ENCODE peak calls at places on chromosome X, in ten cellular contexts. O is aorta; K is hepatocyte; M is colonic mucosa; I is psoas muscle; D is uterus; W is CD8-positive, alpha-beta memory T cell; Y is pancreas; P is IMR-90; S is A549. V is an unnamed sample. For H3K9me3 and H3K4me1, the result is how much of the 10 kb centered on the place peaks cover.

GRCh38 chrX:39950035-39950688 is 147.6 kb downstream of the BCOR start:
- DNase-seq in O (no peak), K (no peak), M (no peak), I (no peak), D (no peak), W (no peak), Y (no peak), P (peak), S (no peak), V (peak)

GRCh38 chrX:57286507-57287251 is at the start of gene FAAH2:
- DNase-seq in O (no peak), K (peak), M (peak), I (peak), D (no peak), W (peak), Y (peak), P (no peak), S (peak), V (no peak)

GRCh38 chrX:55279832-55280231 is 15.1 kb upstream of the PAGE3 start:
- DNase-seq in O (no peak), K (no peak), M (no peak), I (no peak), D (no peak), W (no peak), Y (no peak), P (no peak), S (no peak), V (no peak)

GRCh38 chrX:18884916-18885315 is 99.0 kb downstream of the PHKA2 start:
- DNase-seq in O (peak), K (peak), M (no peak), I (no peak), D (no peak), W (no peak), Y (no peak), P (peak), S (no peak), V (no peak)

GRCh38 chrX:10726647-10727046 is 106.3 kb upstream of the MID1 start:
- DNase-seq in O (no peak), K (no peak), M (no peak), I (no peak), D (no peak), W (no peak), Y (no peak), P (peak), S (no peak), V (peak)

GRCh38 chrX:104432321-104432720 is 133.7 kb upstream of the IL1RAPL2 start:
- DNase-seq in O (no peak), K (peak), M (peak), I (no peak), D (no peak), W (no peak), Y (no peak), P (no peak), S (no peak), V (no peak)

GRCh38 chrX:119481218-119481875 is 13.1 kb downstream of the SLC25A5 start:
- DNase-seq in O (peak), K (no peak), M (no peak), I (no peak), D (no peak), W (no peak), Y (peak), P (no peak), S (no peak), V (no peak)

GRCh38 chrX:150255441-150256296 is 107.4 kb upstream of the MAMLD1 start:
- DNase-seq in O (no peak), K (no peak), M (no peak), I (no peak), D (no peak), W (no peak), Y (no peak), P (no peak), S (no peak), V (no peak)

GRCh38 chrX:133742602-133743305 is 242.6 kb downstream of the GPC3 start:
- DNase-seq in O (no peak), K (no peak), M (no peak), I (no peak), D (no peak), W (no peak), Y (no peak), P (no peak), S (no peak), V (no peak)

GRCh38 chrX:124211312-124211942 is 121.0 kb upstream of the TEX13D start:
- DNase-seq in O (no peak), K (peak), M (no peak), I (no peak), D (no peak), W (peak), Y (no peak), P (peak), S (peak), V (peak)

GRCh38 chrX:118550792-118551191 is 55.2 kb downstream of the DOCK11 start:
- DNase-seq in O (no peak), K (no peak), M (no peak), I (no peak), D (no peak), W (no peak), Y (no peak), P (peak), S (no peak), V (no peak)

GRCh38 chrX:74526786-74527185 is 87.6 kb downstream of the RLIM start:
- DNase-seq in O (no peak), K (peak), M (no peak), I (no peak), D (no peak), W (no peak), Y (no peak), P (no peak), S (no peak), V (no peak)

GRCh38 chrX:70139736-70140135 is 6.5 kb downstream of the IGBP1 start:
- DNase-seq in O (no peak), K (no peak), M (no peak), I (no peak), D (no peak), W (no peak), Y (no peak), P (no peak), S (no peak), V (no peak)

GRCh38 chrX:103220511-103221406 is 5.9 kb downstream of the BEX4 start:
- DNase-seq in O (no peak), K (no peak), M (no peak), I (no peak), D (no peak), W (no peak), Y (peak), P (no peak), S (no peak), V (no peak)

GRCh38 chrX:103878466-103879151 is 46.6 kb upstream of the RAB9B start:
- DNase-seq in O (no peak), K (peak), M (no peak), I (no peak), D (no peak), W (no peak), Y (no peak), P (peak), S (no peak), V (peak)

GRCh38 chrX:42778096-42778495 is at the start of gene PPP1R2C:
- DNase-seq in O (no peak), K (no peak), M (no peak), I (peak), D (no peak), W (no peak), Y (no peak), P (no peak), S (no peak), V (no peak)

GRCh38 chrX:4570141-4570540 is 856.7 kb upstream of the PRKX start:
- DNase-seq in O (no peak), K (peak), M (no peak), I (no peak), D (no peak), W (no peak), Y (no peak), P (no peak), S (no peak), V (no peak)

GRCh38 chrX:15349046-15349445 is 13.7 kb upstream of the PIGA start:
- DNase-seq in O (no peak), K (peak), M (peak), I (no peak), D (no peak), W (no peak), Y (peak), P (peak), S (peak), V (peak)

GRCh38 chrX:154466907-154467306 is 8.8 kb downstream of the PLXNA3 start:
- DNase-seq in O (no peak), K (no peak), M (no peak), I (no peak), D (no peak), W (no peak), Y (no peak), P (no peak), S (no peak), V (no peak)

GRCh38 chrX:79366888-79367749 is at the start of gene ITM2A:
- DNase-seq in O (peak), K (peak), M (peak), I (peak), D (peak), W (peak), Y (peak), P (no peak), S (no peak), V (no peak)

GRCh38 chrX:13449441-13449840 is 120.0 kb upstream of the EGFL6 start:
- DNase-seq in O (no peak), K (no peak), M (no peak), I (no peak), D (no peak), W (no peak), Y (no peak), P (no peak), S (no peak), V (no peak)

GRCh38 chrX:100316987-100317386 is 93.1 kb downstream of the PCDH19 start:
- DNase-seq in O (no peak), K (no peak), M (no peak), I (no peak), D (no peak), W (no peak), Y (no peak), P (no peak), S (no peak), V (no peak)

GRCh38 chrX:120446503-120446902 is 22.6 kb downstream of the LAMP2 start:
- DNase-seq in O (no peak), K (no peak), M (no peak), I (no peak), D (no peak), W (no peak), Y (no peak), P (peak), S (no peak), V (peak)

GRCh38 chrX:9148626-9149385 is 114.9 kb upstream of the FAM9B start:
- DNase-seq in O (no peak), K (no peak), M (no peak), I (no peak), D (no peak), W (no peak), Y (no peak), P (peak), S (no peak), V (peak)

GRCh38 chrX:53073115-53073581 is 9.0 kb upstream of the TSPYL2 start:
- DNase-seq in O (no peak), K (no peak), M (no peak), I (no peak), D (no peak), W (no peak), Y (no peak), P (no peak), S (no peak), V (no peak)

GRCh38 chrX:865422-865821 is 234.8 kb downstream of the SHOX start:
- DNase-seq in O (no peak), K (no peak), M (no peak), I (no peak), D (no peak), W (no peak), Y (no peak), P (no peak), S (no peak), V (no peak)

GRCh38 chrX:137547291-137547690 is 18.6 kb upstream of the ZIC3 start:
- DNase-seq in O (no peak), K (no peak), M (no peak), I (no peak), D (no peak), W (no peak), Y (no peak), P (no peak), S (no peak), V (no peak)

GRCh38 chrX:39900788-39901170 is 197.0 kb downstream of the BCOR start:
- DNase-seq in O (no peak), K (no peak), M (no peak), I (no peak), D (no peak), W (no peak), Y (no peak), P (no peak), S (no peak), V (no peak)

GRCh38 chrX:10620121-10620699 is at the start of gene MID1:
- DNase-seq in O (peak), K (peak), M (peak), I (peak), D (peak), W (no peak), Y (peak), P (peak), S (peak), V (peak)

GRCh38 chrX:9788908-9789307 is 2.7 kb downstream of the SHROOM2 start:
- DNase-seq in O (no peak), K (peak), M (no peak), I (no peak), D (no peak), W (no peak), Y (peak), P (peak), S (no peak), V (no peak)

GRCh38 chrX:155544886-155545285 is 67.9 kb downstream of the TMLHE start:
- DNase-seq in O (no peak), K (peak), M (no peak), I (no peak), D (no peak), W (no peak), Y (no peak), P (no peak), S (no peak), V (peak)

GRCh38 chrX:81586091-81586490 is 384.2 kb downstream of the SH3BGRL start:
- DNase-seq in O (no peak), K (no peak), M (no peak), I (no peak), D (no peak), W (no peak), Y (no peak), P (no peak), S (no peak), V (no peak)

GRCh38 chrX:135982860-135983259 is 2.4 kb upstream of the SLC9A6 start:
- DNase-seq in O (no peak), K (no peak), M (no peak), I (no peak), D (no peak), W (no peak), Y (no peak), P (peak), S (no peak), V (no peak)

GRCh38 chrX:39848900-39849299 is 248.9 kb downstream of the BCOR start:
- DNase-seq in O (no peak), K (no peak), M (no peak), I (no peak), D (no peak), W (no peak), Y (no peak), P (peak), S (no peak), V (peak)

GRCh38 chrX:101452051-101452450 is 33.2 kb upstream of the ARMCX4 start:
- DNase-seq in O (no peak), K (no peak), M (no peak), I (no peak), D (no peak), W (no peak), Y (no peak), P (no peak), S (no peak), V (peak)

GRCh38 chrX:134623293-134624045 is 34.8 kb downstream of the PLAC1 start:
- DNase-seq in O (no peak), K (no peak), M (no peak), I (no peak), D (no peak), W (no peak), Y (no peak), P (peak), S (no peak), V (no peak)

GRCh38 chrX:50787099-50787498 is 26.9 kb downstream of the SHROOM4 start:
- DNase-seq in O (no peak), K (no peak), M (no peak), I (no peak), D (no peak), W (no peak), Y (no peak), P (no peak), S (no peak), V (no peak)
- H3K9me3 ChIP-seq in O (under half), K (under half), M (under half), I (under half), D (under half), W (under half), Y (under half), P (under half), S (under half), V (under half)

GRCh38 chrX:44873415-44874270 is 655 bp downstream of the KDM6A start:
- DNase-seq in O (peak), K (peak), M (peak), I (peak), D (peak), W (peak), Y (peak), P (peak), S (no peak), V (peak)

GRCh38 chrX:44876767-44877166 is 3.8 kb downstream of the KDM6A start:
- DNase-seq in O (no peak), K (no peak), M (no peak), I (no peak), D (no peak), W (no peak), Y (no peak), P (no peak), S (no peak), V (no peak)

GRCh38 chrX:44874481-44875184 is 1.6 kb downstream of the KDM6A start:
- DNase-seq in O (no peak), K (peak), M (peak), I (no peak), D (no peak), W (peak), Y (peak), P (peak), S (peak), V (peak)

GRCh38 chrX:44876076-44876475 is 3.1 kb downstream of the KDM6A start:
- DNase-seq in O (no peak), K (no peak), M (no peak), I (no peak), D (no peak), W (no peak), Y (no peak), P (peak), S (no peak), V (no peak)

GRCh38 chrX:44875185-44875489 is 2.1 kb downstream of the KDM6A start:
- DNase-seq in O (no peak), K (no peak), M (no peak), I (no peak), D (no peak), W (no peak), Y (no peak), P (no peak), S (no peak), V (no peak)
- H3K27ac ChIP-seq in O (no peak), K (no peak), M (peak), I (peak), D (peak), W (peak), Y (peak), P (no peak), S (peak), V (no peak)

DNA sequence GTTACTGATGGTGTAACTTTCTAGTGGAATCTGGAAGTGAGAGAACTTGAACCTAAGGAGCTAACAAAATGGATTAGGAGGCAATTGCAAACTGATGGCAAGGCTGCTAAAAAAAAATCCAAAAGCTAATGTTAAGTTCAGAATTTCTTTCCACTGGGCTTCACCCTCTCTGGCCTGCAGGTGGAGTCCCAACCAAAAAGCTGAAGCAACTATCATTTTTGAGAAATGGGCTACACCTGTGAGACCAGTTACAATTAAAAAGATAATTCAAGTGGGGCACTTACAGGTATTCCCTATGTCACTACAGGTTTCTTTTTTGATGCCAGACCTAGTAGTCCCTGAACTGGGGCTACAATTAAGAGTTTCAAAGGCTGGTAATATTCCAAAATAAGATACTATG is 142.1 kb upstream of the FTHL17 start:
- DNase-seq in O (no peak), K (peak), M (no peak), I (no peak), D (no peak), W (no peak), Y (no peak), P (peak), S (no peak), V (no peak)
- H3K4me1 ChIP-seq in O (under half), K (under half), M (under half), I (under half), D (under half), W (under half), Y (under half), P (under half), S (under half), V (under half)

DNA sequence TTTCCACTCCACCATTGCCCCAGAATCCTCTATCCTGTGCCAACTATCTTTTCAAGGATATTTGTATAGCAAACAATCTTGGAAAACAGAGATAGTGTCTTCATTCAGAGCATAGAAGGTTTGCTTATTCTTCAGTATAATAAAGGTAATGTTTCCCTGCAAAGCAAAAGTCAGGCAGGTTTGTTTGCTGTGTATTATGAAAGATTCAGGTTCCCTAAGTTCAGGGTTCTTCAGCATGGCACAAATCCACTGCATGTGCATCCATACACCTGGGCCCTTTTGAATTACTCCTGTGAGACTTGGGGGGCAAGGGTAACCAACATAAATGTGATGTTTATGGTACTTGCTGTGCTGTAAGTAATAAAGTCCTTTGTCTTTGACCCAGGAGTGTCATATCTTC is 33.2 kb upstream of the ZC4H2 start:
- DNase-seq in O (no peak), K (no peak), M (no peak), I (no peak), D (no peak), W (no peak), Y (no peak), P (no peak), S (no peak), V (no peak)
- H3K9me3 ChIP-seq in O (under half), K (under half), M (under half), I (under half), D (under half), W (under half), Y (under half), P (under half), S (under half), V (under half)

GRCh38 chrX:47210661-47211425 is 7.6 kb upstream of the CDK16 start:
- DNase-seq in O (peak), K (no peak), M (no peak), I (peak), D (no peak), W (no peak), Y (no peak), P (no peak), S (no peak), V (no peak)
- H3K27ac ChIP-seq in O (no peak), K (no peak), M (no peak), I (no peak), D (no peak), W (no peak), Y (no peak), P (no peak), S (no peak), V (no peak)

DNA sequence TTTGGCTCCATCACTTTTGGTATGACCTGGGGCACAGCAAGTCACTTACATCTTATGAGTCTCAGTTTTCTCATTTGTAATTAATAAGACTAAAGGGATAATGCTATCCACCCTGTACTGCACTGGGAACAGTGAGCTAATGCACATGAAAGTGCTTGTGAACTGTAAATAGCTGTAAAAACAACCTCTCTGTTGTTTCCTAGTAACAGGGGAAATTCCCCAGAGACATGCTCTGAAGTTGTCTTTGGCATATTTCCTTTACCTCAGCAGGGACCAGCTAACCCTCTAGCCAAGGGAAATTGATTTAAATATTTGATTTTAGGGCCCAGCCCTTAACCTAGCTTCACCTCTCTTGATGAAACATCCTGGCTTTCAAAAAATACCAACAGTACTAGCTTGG is 6.1 kb upstream of the CYSLTR1 start:
- DNase-seq in O (no peak), K (no peak), M (no peak), I (no peak), D (no peak), W (peak), Y (no peak), P (no peak), S (no peak), V (no peak)
- H3K4me1 ChIP-seq in O (under half), K (under half), M (under half), I (under half), D (under half), W (under half), Y (under half), P (under half), S (under half), V (under half)

V was measured in SJSA1.